ENCODE peak calls at places on chromosomes 4 and X, in eight cellular contexts. W is PC-3; Y is activated CD4-positive, alpha-beta T cell treated with anti-CD3 and anti-CD28 coated beads, Interleukin-2, amount 10 ng/mL, durations not matched to agents 7 days and 5 days; J is MV-4-11; K is amygdala; V is neural crest cell; M is NCI-H2081; E is fibroblast of the conjunctiva. Z is an unnamed sample.

GRCh38 chr4:22385615-22386014 is 130.3 kb downstream of the ADGRA3 start:
- DNase-seq in M (no peak), Y (no peak), W (peak), V (no peak), E (peak), J (no peak), K (no peak), Z (peak)

GRCh38 chr4:123600921-123601904 is 204.6 kb downstream of the SPRY1 start:
- DNase-seq in M (no peak), E (no peak), V (no peak), W (no peak), J (no peak), K (no peak), Y (no peak), Z (no peak)

GRCh38 chr4:54484361-54484760 is 173.4 kb upstream of the KIT start:
- DNase-seq in W (peak), E (no peak), K (no peak), V (no peak), J (no peak), M (peak), Y (no peak), Z (no peak)

GRCh38 chrX:7372843-7373525 is 225.0 kb upstream of the PUDP start:
- DNase-seq in K (no peak), J (peak), V (no peak), W (peak), E (peak), Y (no peak), M (no peak), Z (peak)

GRCh38 chr4:105455998-105456397 is 17.9 kb downstream of the PPA2 start:
- DNase-seq in E (no peak), J (no peak), V (no peak), K (no peak), M (no peak), Y (no peak), W (no peak), Z (no peak)

GRCh38 chr4:17166954-17167353 is 268.5 kb upstream of the LDB2 start:
- DNase-seq in J (no peak), E (no peak), M (no peak), K (no peak), V (no peak), Y (no peak), W (no peak), Z (no peak)

GRCh38 chr4:70703695-70704332 is 15.5 kb downstream of the UTP3 start:
- DNase-seq in W (peak), V (no peak), E (no peak), M (peak), K (peak), Y (no peak), J (no peak), Z (peak)

GRCh38 chr4:6932918-6933317 is 23.3 kb downstream of the TBC1D14 start:
- DNase-seq in J (no peak), V (no peak), K (no peak), M (no peak), Y (no peak), W (no peak), E (no peak), Z (no peak)

GRCh38 chrX:111854778-111855490 is 21.0 kb upstream of the TRPC5OS start:
- DNase-seq in V (no peak), M (no peak), K (no peak), J (no peak), Y (no peak), E (no peak), W (no peak), Z (peak)

Z was measured in AG08395.